ENCODE peak calls at places on chromosomes 6 and 20, in ten cellular contexts. A, L, B, Z, U, Q, V, H, G and S are unnamed samples. For H3K4me1, the result is how much of the 10 kb centered on the place peaks cover.

GRCh38 chr20:603116-603640 is 6.9 kb downstream of the TCF15 start:
- DNase-seq in A (no peak), L (peak), B (no peak), Z (no peak), U (no peak), Q (no peak), V (no peak), H (no peak), G (peak), S (no peak)

GRCh38 chr20:24364464-24364863 is 105.0 kb upstream of the SYNDIG1 start:
- DNase-seq in A (no peak), L (no peak), B (no peak), Z (no peak), U (no peak), Q (no peak), V (no peak), H (no peak), G (no peak), S (no peak)

GRCh38 chr20:23188377-23189169 is 102.4 kb upstream of the CD93 start:
- DNase-seq in A (no peak), L (no peak), B (no peak), Z (no peak), U (no peak), Q (no peak), V (no peak), H (no peak), G (no peak), S (no peak)

GRCh38 chr6:42099340-42100028 is 42.9 kb downstream of the C6orf132 start:
- DNase-seq in A (no peak), L (no peak), B (no peak), Z (peak), U (no peak), Q (no peak), V (no peak), H (no peak), G (no peak), S (peak)

GRCh38 chr6:63927538-63927937 is 291.9 kb downstream of the PHF3 start:
- DNase-seq in A (no peak), L (no peak), B (no peak), Z (no peak), U (no peak), Q (no peak), V (no peak), H (no peak), G (no peak), S (no peak)

GRCh38 chr20:56995635-56996075 is 270.8 kb downstream of the BMP7 start:
- DNase-seq in A (no peak), L (peak), B (no peak), Z (peak), U (no peak), Q (no peak), V (peak), H (peak), G (no peak), S (no peak)

GRCh38 chr6:398558-399078 is 7.1 kb downstream of the IRF4 start:
- DNase-seq in A (no peak), L (no peak), B (no peak), Z (no peak), U (no peak), Q (no peak), V (no peak), H (no peak), G (no peak), S (no peak)

GRCh38 chr20:12153616-12154015 is 235.9 kb downstream of the BTBD3 start:
- DNase-seq in A (no peak), L (no peak), B (no peak), Z (peak), U (no peak), Q (no peak), V (no peak), H (no peak), G (no peak), S (no peak)

GRCh38 chr20:14566505-14566904 is 229.1 kb upstream of the FLRT3 start:
- DNase-seq in A (no peak), L (no peak), B (no peak), Z (peak), U (no peak), Q (no peak), V (no peak), H (no peak), G (no peak), S (no peak)

GRCh38 chr6:111625511-111626331 is 20.0 kb upstream of the TRAF3IP2 start:
- DNase-seq in A (no peak), L (no peak), B (no peak), Z (no peak), U (no peak), Q (peak), V (no peak), H (no peak), G (no peak), S (no peak)

GRCh38 chr20:36344517-36345132 is 38.5 kb downstream of the DLGAP4 start:
- DNase-seq in A (no peak), L (peak), B (peak), Z (peak), U (peak), Q (no peak), V (peak), H (no peak), G (peak), S (peak)

GRCh38 chr6:85394853-85395538 is 54.9 kb upstream of the NT5E start:
- DNase-seq in A (no peak), L (no peak), B (no peak), Z (no peak), U (no peak), Q (no peak), V (no peak), H (no peak), G (no peak), S (no peak)

GRCh38 chr6:5509106-5509505 is 247.8 kb downstream of the FARS2 start:
- DNase-seq in A (no peak), L (no peak), B (no peak), Z (no peak), U (no peak), Q (no peak), V (no peak), H (no peak), G (peak), S (no peak)

GRCh38 chr6:164042212-164042611 is 627.7 kb downstream of the QKI start:
- DNase-seq in A (no peak), L (no peak), B (no peak), Z (no peak), U (no peak), Q (no peak), V (no peak), H (no peak), G (no peak), S (no peak)

GRCh38 chr6:35487653-35488516 is 9.0 kb downstream of the TEAD3 start:
- DNase-seq in A (no peak), L (no peak), B (no peak), Z (peak), U (no peak), Q (peak), V (peak), H (no peak), G (peak), S (no peak)

GRCh38 chr6:137005073-137005472 is 39.7 kb downstream of the IL20RA start:
- DNase-seq in A (no peak), L (no peak), B (no peak), Z (no peak), U (no peak), Q (no peak), V (no peak), H (no peak), G (no peak), S (no peak)

GRCh38 chr6:41644297-41644879 is 6.1 kb downstream of the MDFI start:
- DNase-seq in A (no peak), L (no peak), B (no peak), Z (no peak), U (peak), Q (no peak), V (peak), H (no peak), G (no peak), S (no peak)

GRCh38 chr6:108588586-108588985 is 27.9 kb downstream of the FOXO3 start:
- DNase-seq in A (no peak), L (no peak), B (no peak), Z (peak), U (no peak), Q (no peak), V (peak), H (no peak), G (no peak), S (no peak)

GRCh38 chr6:84773431-84774173 is 9.2 kb upstream of the TBX18 start:
- DNase-seq in A (no peak), L (peak), B (no peak), Z (no peak), U (peak), Q (peak), V (peak), H (peak), G (peak), S (no peak)

GRCh38 chr6:37284781-37285180 is 26.8 kb upstream of the TMEM217 start:
- DNase-seq in A (no peak), L (no peak), B (no peak), Z (no peak), U (no peak), Q (no peak), V (no peak), H (no peak), G (no peak), S (no peak)

GRCh38 chr6:84218091-84218490 is 9.4 kb downstream of the CEP162 start:
- DNase-seq in A (no peak), L (no peak), B (no peak), Z (no peak), U (no peak), Q (no peak), V (peak), H (no peak), G (no peak), S (no peak)

GRCh38 chr6:4687989-4688947 is 87.9 kb upstream of the CDYL start:
- DNase-seq in A (no peak), L (peak), B (no peak), Z (peak), U (no peak), Q (peak), V (no peak), H (no peak), G (no peak), S (no peak)

GRCh38 chr20:31860431-31861345 is 9.6 kb downstream of the DUSP15 start:
- DNase-seq in A (no peak), L (peak), B (no peak), Z (peak), U (peak), Q (no peak), V (peak), H (peak), G (no peak), S (no peak)

GRCh38 chr6:43774776-43775583 is 5.0 kb downstream of the VEGFA start:
- DNase-seq in A (peak), L (peak), B (peak), Z (peak), U (peak), Q (peak), V (peak), H (peak), G (peak), S (peak)

GRCh38 chr20:13286600-13286999 is 65.5 kb downstream of the ISM1 start:
- DNase-seq in A (no peak), L (no peak), B (no peak), Z (peak), U (no peak), Q (no peak), V (no peak), H (no peak), G (no peak), S (peak)

GRCh38 chr6:136784910-136785746 is 7.1 kb downstream of the MAP3K5 start:
- DNase-seq in A (no peak), L (no peak), B (peak), Z (no peak), U (peak), Q (peak), V (no peak), H (peak), G (peak), S (peak)

GRCh38 chr20:44279228-44279627 is 31.8 kb downstream of the FITM2 start:
- DNase-seq in A (no peak), L (peak), B (no peak), Z (peak), U (no peak), Q (no peak), V (no peak), H (no peak), G (no peak), S (no peak)

GRCh38 chr20:21301940-21302644 is 1.0 kb upstream of the XRN2 start:
- DNase-seq in A (no peak), L (no peak), B (no peak), Z (no peak), U (no peak), Q (no peak), V (no peak), H (no peak), G (no peak), S (no peak)

GRCh38 chr20:47318596-47319516 is 37.6 kb downstream of the ZMYND8 start:
- DNase-seq in A (no peak), L (peak), B (no peak), Z (peak), U (peak), Q (peak), V (peak), H (peak), G (peak), S (peak)

GRCh38 chr6:134061440-134061839 is 9.0 kb upstream of the SLC2A12 start:
- DNase-seq in A (no peak), L (no peak), B (no peak), Z (no peak), U (no peak), Q (no peak), V (no peak), H (no peak), G (peak), S (no peak)

GRCh38 chr20:46991850-46992639 is 97.4 kb downstream of the EYA2 start:
- DNase-seq in A (no peak), L (no peak), B (no peak), Z (no peak), U (peak), Q (no peak), V (peak), H (no peak), G (no peak), S (no peak)

GRCh38 chr6:31614674-31615578 is at the start of gene AIF1:
- DNase-seq in A (no peak), L (no peak), B (no peak), Z (no peak), U (no peak), Q (no peak), V (no peak), H (no peak), G (no peak), S (no peak)
- H3K4me3 ChIP-seq in A (peak), L (no peak), B (no peak), Z (no peak), U (peak), Q (peak), V (no peak), H (peak), G (peak), S (peak)

GRCh38 chr6:158064725-158065251 is 83.1 kb downstream of the SYNJ2 start:
- DNase-seq in A (no peak), L (no peak), B (no peak), Z (no peak), U (peak), Q (no peak), V (no peak), H (no peak), G (peak), S (no peak)
- H3K4me1 ChIP-seq in A (under half), L (under half), B (under half), Z (under half), U (under half), Q (under half), V (under half), H (under half), G (under half), S (under half)

GRCh38 chr6:6900566-6901204 is 207.1 kb upstream of the RREB1 start:
- DNase-seq in A (no peak), L (no peak), B (no peak), Z (no peak), U (no peak), Q (no peak), V (no peak), H (no peak), G (no peak), S (no peak)
- H3K27ac ChIP-seq in A (no peak), L (no peak), B (no peak), Z (no peak), U (peak), Q (no peak), V (no peak), H (no peak), G (no peak), S (no peak)

GRCh38 chr6:28206527-28207243 is 18.4 kb upstream of the ZSCAN9 start:
- DNase-seq in A (no peak), L (no peak), B (no peak), Z (no peak), U (no peak), Q (no peak), V (peak), H (no peak), G (no peak), S (no peak)
- H3K4me3 ChIP-seq in A (no peak), L (no peak), B (no peak), Z (no peak), U (no peak), Q (no peak), V (peak), H (no peak), G (peak), S (no peak)